ENCODE peak calls at places on chromosomes 1 and 21, in four cellular contexts. One of them, this sample, is unnamed.

GRCh38 chr21:30426732-30427131 is 1.0 kb upstream of the KRTAP13-3 start:
- DNase-seq in ascending aorta: no peak
- DNase-seq in AG09309: no peak
- DNase-seq in left lung: no peak
- DNase-seq in this sample: no peak

GRCh38 chr21:42123509-42123908 is 52.4 kb downstream of the UMODL1 start:
- DNase-seq in ascending aorta: no peak
- DNase-seq in AG09309: no peak
- DNase-seq in left lung: no peak
- DNase-seq in this sample: no peak

GRCh38 chr1:41804176-41804575 is 114.5 kb downstream of the HIVEP3 start:
- DNase-seq in ascending aorta: no peak
- DNase-seq in AG09309: no peak
- DNase-seq in left lung: no peak
- DNase-seq in this sample: no peak

GRCh38 chr1:154972517-154973343 is 1.8 kb upstream of the CKS1B start:
- DNase-seq in ascending aorta: peak; percentile 48
- DNase-seq in AG09309: peak; percentile 87
- DNase-seq in left lung: peak; percentile 86
- DNase-seq in this sample: peak; percentile 88

GRCh38 chr1:231460614-231461013 is 38.5 kb upstream of the EGLN1 start:
- DNase-seq in ascending aorta: no peak
- DNase-seq in AG09309: no peak
- DNase-seq in left lung: no peak
- DNase-seq in this sample: no peak

GRCh38 chr1:23483327-23484252 is at the start of gene ASAP3:
- DNase-seq in ascending aorta: no peak
- DNase-seq in AG09309: no peak
- DNase-seq in left lung: peak; percentile 43
- DNase-seq in this sample: peak; percentile 77

GRCh38 chr1:116886532-116886931 is 23.2 kb upstream of the PTGFRN start:
- DNase-seq in ascending aorta: no peak
- DNase-seq in AG09309: no peak
- DNase-seq in left lung: no peak
- DNase-seq in this sample: no peak

GRCh38 chr1:20847619-20848080 is 60.5 kb upstream of the HP1BP3 start:
- DNase-seq in ascending aorta: no peak
- DNase-seq in AG09309: no peak
- DNase-seq in left lung: no peak
- DNase-seq in this sample: no peak

GRCh38 chr1:54812801-54813478 is 11.8 kb upstream of the TTC22 start:
- DNase-seq in ascending aorta: no peak
- DNase-seq in AG09309: no peak
- DNase-seq in left lung: peak; percentile 3
- DNase-seq in this sample: peak; percentile 53

GRCh38 chr1:14681182-14681581 is 82.7 kb downstream of the KAZN start:
- DNase-seq in ascending aorta: no peak
- DNase-seq in AG09309: no peak
- DNase-seq in left lung: no peak
- DNase-seq in this sample: no peak

GRCh38 chr1:44808938-44809917 is 905 bp downstream of the BTBD19 start:
- DNase-seq in ascending aorta: peak; percentile 43
- DNase-seq in AG09309: no peak
- DNase-seq in left lung: peak; percentile 86
- DNase-seq in this sample: peak; percentile 83

GRCh38 chr1:91053630-91054029 is 31.8 kb upstream of the ZNF644 start:
- DNase-seq in ascending aorta: no peak
- DNase-seq in AG09309: no peak
- DNase-seq in left lung: no peak
- DNase-seq in this sample: no peak

GRCh38 chr1:233993651-233994050 is 89.2 kb downstream of the SLC35F3 start:
- DNase-seq in ascending aorta: no peak
- DNase-seq in AG09309: no peak
- DNase-seq in left lung: no peak
- DNase-seq in this sample: no peak

GRCh38 chr1:111507411-111508201 is 4.2 kb upstream of the ADORA3 start:
- DNase-seq in ascending aorta: peak; percentile 59
- DNase-seq in AG09309: peak; percentile 48
- DNase-seq in left lung: peak; percentile 87
- DNase-seq in this sample: peak; percentile 87

GRCh38 chr1:154878371-154879355 is 8.6 kb upstream of the KCNN3 start:
- DNase-seq in ascending aorta: no peak
- DNase-seq in AG09309: no peak
- DNase-seq in left lung: peak; percentile 79
- DNase-seq in this sample: peak; percentile 84

GRCh38 chr1:19165501-19165900 is 44.6 kb downstream of the UBR4 start:
- DNase-seq in ascending aorta: no peak
- DNase-seq in AG09309: no peak
- DNase-seq in left lung: no peak
- DNase-seq in this sample: no peak

GRCh38 chr1:182069028-182069466 is 7.5 kb upstream of the ZNF648 start:
- DNase-seq in ascending aorta: no peak
- DNase-seq in AG09309: no peak
- DNase-seq in left lung: no peak
- DNase-seq in this sample: no peak

GRCh38 chr1:85473390-85473789 is 8.4 kb upstream of the DDAH1 start:
- DNase-seq in ascending aorta: no peak
- DNase-seq in AG09309: peak; percentile 41
- DNase-seq in left lung: no peak
- DNase-seq in this sample: no peak

GRCh38 chr1:82161651-82162238 is 361.0 kb downstream of the ADGRL2 start:
- DNase-seq in ascending aorta: no peak
- DNase-seq in AG09309: no peak
- DNase-seq in left lung: no peak
- DNase-seq in this sample: no peak

GRCh38 chr1:109341944-109342925 is 35.4 kb upstream of the MYBPHL start:
- DNase-seq in ascending aorta: no peak
- DNase-seq in AG09309: no peak
- DNase-seq in left lung: no peak
- DNase-seq in this sample: no peak

GRCh38 chr1:29271724-29272123 is 35.4 kb downstream of the PTPRU start:
- DNase-seq in ascending aorta: no peak
- DNase-seq in AG09309: peak; percentile 38
- DNase-seq in left lung: peak; percentile 85
- DNase-seq in this sample: no peak

GRCh38 chr21:45913416-45913765 is 68.2 kb upstream of the COL6A1 start:
- DNase-seq in ascending aorta: no peak
- DNase-seq in AG09309: no peak
- DNase-seq in left lung: no peak
- DNase-seq in this sample: no peak

GRCh38 chr1:31621872-31622730 is 4.6 kb downstream of the HCRTR1 start:
- DNase-seq in ascending aorta: no peak
- DNase-seq in AG09309: no peak
- DNase-seq in left lung: no peak
- DNase-seq in this sample: no peak

GRCh38 chr1:245094954-245095353 is 59.8 kb upstream of the KIF26B start:
- DNase-seq in ascending aorta: no peak
- DNase-seq in AG09309: no peak
- DNase-seq in left lung: no peak
- DNase-seq in this sample: no peak

GRCh38 chr1:190453550-190453949 is 24.1 kb downstream of the BRINP3 start:
- DNase-seq in ascending aorta: no peak
- DNase-seq in AG09309: no peak
- DNase-seq in left lung: no peak
- DNase-seq in this sample: no peak

GRCh38 chr21:16408280-16408669 is 678.5 kb downstream of the USP25 start:
- DNase-seq in ascending aorta: no peak
- DNase-seq in AG09309: peak; percentile 56
- DNase-seq in left lung: no peak
- DNase-seq in this sample: no peak

GRCh38 chr1:178232949-178233348 is 139.0 kb downstream of the RASAL2 start:
- DNase-seq in ascending aorta: no peak
- DNase-seq in AG09309: peak; percentile 76
- DNase-seq in left lung: no peak
- DNase-seq in this sample: no peak

GRCh38 chr1:4090976-4091660 is 191.0 kb upstream of the C1orf174 start:
- DNase-seq in ascending aorta: no peak
- DNase-seq in AG09309: no peak
- DNase-seq in left lung: no peak
- DNase-seq in this sample: peak; percentile 29

GRCh38 chr1:71196685-71197084 is 115.8 kb upstream of the ZRANB2 start:
- DNase-seq in ascending aorta: no peak
- DNase-seq in AG09309: no peak
- DNase-seq in left lung: no peak
- DNase-seq in this sample: no peak